ENCODE peak calls at places on chromosomes 1 and 21, in seven cellular contexts. One of them, this sample, is unnamed.

GRCh38 chr1:92211166-92211565 is 6.5 kb upstream of the C1orf146 start:
- DNase-seq in right cardiac atrium: no peak
- DNase-seq in heart right ventricle: no peak
- DNase-seq in left ventricle myocardium inferior: no peak
- DNase-seq in heart left ventricle: no peak
- DNase-seq in Karpas-422: no peak
- DNase-seq in brain microvascular endothelial cell: peak; percentile 82
- DNase-seq in this sample: no peak

GRCh38 chr1:238451781-238452310 is 561.1 kb upstream of the ZP4 start:
- DNase-seq in left ventricle myocardium inferior: no peak
- DNase-seq in right cardiac atrium: no peak
- DNase-seq in Karpas-422: no peak
- DNase-seq in brain microvascular endothelial cell: no peak
- DNase-seq in heart left ventricle: no peak
- DNase-seq in heart right ventricle: no peak
- DNase-seq in this sample: no peak

GRCh38 chr1:162284206-162284955 is 92.3 kb downstream of the SPATA46 start:
- DNase-seq in heart left ventricle: no peak
- DNase-seq in right cardiac atrium: no peak
- DNase-seq in Karpas-422: no peak
- DNase-seq in brain microvascular endothelial cell: no peak
- DNase-seq in left ventricle myocardium inferior: no peak
- DNase-seq in heart right ventricle: no peak
- DNase-seq in this sample: no peak

GRCh38 chr1:30868833-30869435 is 39.6 kb downstream of the SDC3 start:
- DNase-seq in left ventricle myocardium inferior: no peak
- DNase-seq in brain microvascular endothelial cell: no peak
- DNase-seq in heart right ventricle: no peak
- DNase-seq in heart left ventricle: no peak
- DNase-seq in Karpas-422: no peak
- DNase-seq in right cardiac atrium: peak; percentile 5
- DNase-seq in this sample: no peak

GRCh38 chr21:28431022-28431421 is 561.7 kb downstream of the LTN1 start:
- DNase-seq in right cardiac atrium: no peak
- DNase-seq in brain microvascular endothelial cell: peak; percentile 42
- DNase-seq in Karpas-422: no peak
- DNase-seq in heart left ventricle: no peak
- DNase-seq in heart right ventricle: no peak
- DNase-seq in left ventricle myocardium inferior: no peak
- DNase-seq in this sample: no peak

GRCh38 chr1:234272656-234273312 is 100.5 kb upstream of the COA6 start:
- DNase-seq in heart left ventricle: no peak
- DNase-seq in heart right ventricle: no peak
- DNase-seq in Karpas-422: no peak
- DNase-seq in left ventricle myocardium inferior: no peak
- DNase-seq in right cardiac atrium: no peak
- DNase-seq in brain microvascular endothelial cell: no peak
- DNase-seq in this sample: no peak

GRCh38 chr1:94734963-94735899 is 84.9 kb upstream of the SLC44A3 start:
- DNase-seq in heart right ventricle: peak; percentile 29
- DNase-seq in brain microvascular endothelial cell: peak; percentile 88
- DNase-seq in right cardiac atrium: peak; percentile 57
- DNase-seq in heart left ventricle: peak; percentile 28
- DNase-seq in Karpas-422: no peak
- DNase-seq in left ventricle myocardium inferior: peak; percentile 41
- DNase-seq in this sample: no peak

GRCh38 chr1:8866173-8866791 is 12.2 kb downstream of the ENO1 start:
- DNase-seq in brain microvascular endothelial cell: no peak
- DNase-seq in right cardiac atrium: no peak
- DNase-seq in left ventricle myocardium inferior: no peak
- DNase-seq in heart right ventricle: no peak
- DNase-seq in heart left ventricle: no peak
- DNase-seq in Karpas-422: no peak
- DNase-seq in this sample: no peak

GRCh38 chr1:155379877-155380192 is 59.1 kb downstream of the RUSC1 start:
- DNase-seq in Karpas-422: no peak
- DNase-seq in brain microvascular endothelial cell: no peak
- DNase-seq in heart right ventricle: no peak
- DNase-seq in right cardiac atrium: no peak
- DNase-seq in heart left ventricle: no peak
- DNase-seq in left ventricle myocardium inferior: no peak
- DNase-seq in this sample: no peak

GRCh38 chr1:9066945-9067807 is 2.3 kb downstream of the SLC2A5 start:
- DNase-seq in left ventricle myocardium inferior: peak; percentile 68
- DNase-seq in right cardiac atrium: peak; percentile 80
- DNase-seq in heart left ventricle: peak; percentile 75
- DNase-seq in heart right ventricle: peak; percentile 52
- DNase-seq in brain microvascular endothelial cell: peak; percentile 90
- DNase-seq in Karpas-422: no peak
- DNase-seq in this sample: peak; percentile 80

GRCh38 chr1:172790245-172790644 is 131.3 kb downstream of the FASLG start:
- DNase-seq in heart left ventricle: no peak
- DNase-seq in left ventricle myocardium inferior: no peak
- DNase-seq in right cardiac atrium: no peak
- DNase-seq in brain microvascular endothelial cell: no peak
- DNase-seq in Karpas-422: no peak
- DNase-seq in heart right ventricle: no peak
- DNase-seq in this sample: no peak

GRCh38 chr1:230326971-230327891 is 98.9 kb downstream of the PGBD5 start:
- DNase-seq in brain microvascular endothelial cell: no peak
- DNase-seq in right cardiac atrium: no peak
- DNase-seq in heart right ventricle: no peak
- DNase-seq in heart left ventricle: no peak
- DNase-seq in left ventricle myocardium inferior: no peak
- DNase-seq in Karpas-422: no peak
- DNase-seq in this sample: peak; percentile 66

GRCh38 chr1:77143529-77144121 is 75.6 kb downstream of the PIGK start:
- DNase-seq in left ventricle myocardium inferior: no peak
- DNase-seq in heart left ventricle: no peak
- DNase-seq in right cardiac atrium: no peak
- DNase-seq in brain microvascular endothelial cell: no peak
- DNase-seq in Karpas-422: peak; percentile 55
- DNase-seq in heart right ventricle: no peak
- DNase-seq in this sample: no peak

GRCh38 chr1:185565314-185565713 is 168.9 kb upstream of the HMCN1 start:
- DNase-seq in heart right ventricle: no peak
- DNase-seq in heart left ventricle: peak; percentile 23
- DNase-seq in brain microvascular endothelial cell: peak; percentile 80
- DNase-seq in right cardiac atrium: no peak
- DNase-seq in Karpas-422: no peak
- DNase-seq in left ventricle myocardium inferior: no peak
- DNase-seq in this sample: no peak

GRCh38 chr1:37622131-37622530 is 12.6 kb downstream of the RSPO1 start:
- DNase-seq in right cardiac atrium: no peak
- DNase-seq in brain microvascular endothelial cell: no peak
- DNase-seq in left ventricle myocardium inferior: no peak
- DNase-seq in heart left ventricle: no peak
- DNase-seq in Karpas-422: no peak
- DNase-seq in heart right ventricle: no peak
- DNase-seq in this sample: no peak

GRCh38 chr21:18334066-18334465 is 69.5 kb downstream of the TMPRSS15 start:
- DNase-seq in heart right ventricle: no peak
- DNase-seq in brain microvascular endothelial cell: no peak
- DNase-seq in left ventricle myocardium inferior: no peak
- DNase-seq in right cardiac atrium: no peak
- DNase-seq in Karpas-422: no peak
- DNase-seq in heart left ventricle: no peak
- DNase-seq in this sample: no peak

GRCh38 chr1:219660666-219661463 is 48.0 kb upstream of the ZC3H11B start:
- DNase-seq in brain microvascular endothelial cell: peak; percentile 94
- DNase-seq in heart left ventricle: peak; percentile 87
- DNase-seq in right cardiac atrium: peak; percentile 91
- DNase-seq in Karpas-422: peak; percentile 89
- DNase-seq in left ventricle myocardium inferior: peak; percentile 91
- DNase-seq in heart right ventricle: peak; percentile 90
- DNase-seq in this sample: peak; percentile 96

GRCh38 chr1:12549460-12550349 is 68.3 kb downstream of the DHRS3 start:
- DNase-seq in Karpas-422: no peak
- DNase-seq in left ventricle myocardium inferior: peak; percentile 68
- DNase-seq in brain microvascular endothelial cell: peak; percentile 99
- DNase-seq in heart right ventricle: peak; percentile 62
- DNase-seq in right cardiac atrium: peak; percentile 76
- DNase-seq in heart left ventricle: peak; percentile 69
- DNase-seq in this sample: peak; percentile 90

GRCh38 chr1:150366416-150367296 is 2.7 kb downstream of the RPRD2 start:
- DNase-seq in brain microvascular endothelial cell: no peak
- DNase-seq in Karpas-422: peak; percentile 73
- DNase-seq in heart left ventricle: no peak
- DNase-seq in heart right ventricle: no peak
- DNase-seq in left ventricle myocardium inferior: no peak
- DNase-seq in right cardiac atrium: no peak
- DNase-seq in this sample: no peak

GRCh38 chr1:167500283-167500860 is 18.0 kb downstream of the CD247 start:
- DNase-seq in heart left ventricle: no peak
- DNase-seq in brain microvascular endothelial cell: no peak
- DNase-seq in right cardiac atrium: no peak
- DNase-seq in heart right ventricle: no peak
- DNase-seq in left ventricle myocardium inferior: no peak
- DNase-seq in Karpas-422: peak; percentile 87
- DNase-seq in this sample: no peak

GRCh38 chr1:216076751-216077150 is 346.5 kb downstream of the USH2A start:
- DNase-seq in Karpas-422: no peak
- DNase-seq in heart right ventricle: no peak
- DNase-seq in brain microvascular endothelial cell: no peak
- DNase-seq in heart left ventricle: no peak
- DNase-seq in right cardiac atrium: no peak
- DNase-seq in left ventricle myocardium inferior: no peak
- DNase-seq in this sample: no peak

GRCh38 chr1:240190881-240191385 is 99.2 kb downstream of the FMN2 start:
- DNase-seq in Karpas-422: peak; percentile 61
- DNase-seq in heart left ventricle: no peak
- DNase-seq in heart right ventricle: no peak
- DNase-seq in left ventricle myocardium inferior: no peak
- DNase-seq in right cardiac atrium: no peak
- DNase-seq in brain microvascular endothelial cell: peak; percentile 92
- DNase-seq in this sample: no peak

GRCh38 chr1:207486210-207486609 is 9.7 kb upstream of the CR1 start:
- DNase-seq in left ventricle myocardium inferior: no peak
- DNase-seq in brain microvascular endothelial cell: no peak
- DNase-seq in right cardiac atrium: no peak
- DNase-seq in heart left ventricle: no peak
- DNase-seq in heart right ventricle: no peak
- DNase-seq in Karpas-422: no peak
- DNase-seq in this sample: no peak

GRCh38 chr21:45547211-45547900 is 5.1 kb upstream of the SLC19A1 start:
- DNase-seq in heart right ventricle: no peak
- DNase-seq in Karpas-422: no peak
- DNase-seq in heart left ventricle: no peak
- DNase-seq in left ventricle myocardium inferior: no peak
- DNase-seq in right cardiac atrium: no peak
- DNase-seq in brain microvascular endothelial cell: no peak
- DNase-seq in this sample: no peak

GRCh38 chr1:230894032-230894431 is 25.7 kb upstream of the C1orf198 start:
- DNase-seq in left ventricle myocardium inferior: no peak
- DNase-seq in brain microvascular endothelial cell: no peak
- DNase-seq in heart left ventricle: no peak
- DNase-seq in right cardiac atrium: no peak
- DNase-seq in Karpas-422: no peak
- DNase-seq in heart right ventricle: no peak
- DNase-seq in this sample: no peak

GRCh38 chr21:43198376-43198775 is 29.6 kb downstream of the CRYAA start:
- DNase-seq in brain microvascular endothelial cell: no peak
- DNase-seq in right cardiac atrium: no peak
- DNase-seq in Karpas-422: no peak
- DNase-seq in left ventricle myocardium inferior: no peak
- DNase-seq in heart right ventricle: no peak
- DNase-seq in heart left ventricle: no peak
- DNase-seq in this sample: no peak

GRCh38 chr1:3454811-3455618 is 550 bp downstream of the ARHGEF16 start:
- DNase-seq in Karpas-422: no peak
- DNase-seq in brain microvascular endothelial cell: no peak
- DNase-seq in heart right ventricle: peak; percentile 63
- DNase-seq in right cardiac atrium: peak; percentile 53
- DNase-seq in left ventricle myocardium inferior: peak; percentile 46
- DNase-seq in heart left ventricle: peak; percentile 66
- DNase-seq in this sample: no peak
- H3K4me3 ChIP-seq in Karpas-422: no peak overlapping the region
- H3K4me3 ChIP-seq in brain microvascular endothelial cell: no peak overlapping the region
- H3K4me3 ChIP-seq in heart right ventricle: peak overlapping the region; percentile 44
- H3K4me3 ChIP-seq in right cardiac atrium: peak overlapping the region; percentile 70
- H3K4me3 ChIP-seq in left ventricle myocardium inferior: peak overlapping the region; percentile 72
- H3K4me3 ChIP-seq in heart left ventricle: peak overlapping the region; percentile 66
- H3K4me3 ChIP-seq in this sample: no peak overlapping the region

DNA sequence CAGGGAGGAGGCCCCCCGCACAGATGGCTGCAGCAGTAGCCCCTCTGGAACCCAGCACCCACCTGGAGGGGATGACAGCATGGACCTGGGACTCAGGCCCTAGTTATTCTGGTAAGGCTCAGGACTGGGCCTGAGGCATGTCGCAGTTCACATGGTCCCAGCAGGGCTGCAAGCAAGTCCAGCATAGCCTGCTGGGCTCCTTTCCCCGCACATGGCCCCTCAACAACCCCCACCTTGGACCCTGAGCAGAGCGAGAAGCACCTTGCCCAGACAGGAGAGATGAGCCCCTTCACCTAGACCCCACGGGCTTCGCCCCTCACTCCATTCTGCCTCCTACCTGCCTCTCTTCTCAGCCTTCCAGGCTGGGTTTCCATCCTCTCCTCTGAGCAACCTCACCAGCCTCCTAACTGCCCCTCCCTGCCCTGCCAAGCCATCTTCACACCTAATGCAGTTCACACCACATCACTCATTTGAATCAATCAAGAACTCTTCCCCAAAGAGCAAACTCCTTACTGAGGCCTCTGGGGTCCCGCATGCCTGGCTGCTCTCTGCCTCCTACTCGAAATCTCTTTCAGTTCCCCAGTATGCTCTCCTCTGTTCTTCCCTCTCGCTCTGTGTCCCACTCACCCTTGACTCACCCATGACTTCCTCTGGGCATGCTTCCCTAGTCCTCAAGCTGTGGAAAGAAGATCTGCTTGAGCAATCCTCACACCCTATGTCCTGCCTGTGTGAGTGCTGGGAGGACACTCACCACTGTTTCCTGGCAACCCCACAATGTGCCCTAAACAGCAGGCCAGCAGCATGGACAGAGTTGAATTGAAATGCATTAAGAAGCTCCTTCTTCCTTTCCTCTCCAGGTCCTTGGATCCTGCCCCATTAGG is 9.4 kb upstream of the THEMIS2 start:
- DNase-seq in heart left ventricle: peak; percentile 57
- DNase-seq in left ventricle myocardium inferior: peak; percentile 49
- DNase-seq in Karpas-422: peak; percentile 73
- DNase-seq in heart right ventricle: no peak
- DNase-seq in brain microvascular endothelial cell: peak; percentile 97
- DNase-seq in right cardiac atrium: peak; percentile 68
- DNase-seq in this sample: peak; percentile 86
- H3K4me3 ChIP-seq in heart left ventricle: no peak overlapping the region
- H3K4me3 ChIP-seq in left ventricle myocardium inferior: no peak overlapping the region
- H3K4me3 ChIP-seq in Karpas-422: no peak overlapping the region
- H3K4me3 ChIP-seq in heart right ventricle: no peak overlapping the region
- H3K4me3 ChIP-seq in brain microvascular endothelial cell: no peak overlapping the region
- H3K4me3 ChIP-seq in right cardiac atrium: no peak overlapping the region
- H3K4me3 ChIP-seq in this sample: no peak overlapping the region

GRCh38 chr1:31955917-31956736 is 18.0 kb upstream of the PTP4A2 start:
- DNase-seq in left ventricle myocardium inferior: peak; percentile 61
- DNase-seq in heart right ventricle: peak; percentile 54
- DNase-seq in right cardiac atrium: peak; percentile 85
- DNase-seq in Karpas-422: no peak
- DNase-seq in brain microvascular endothelial cell: peak; percentile 100
- DNase-seq in heart left ventricle: peak; percentile 75
- DNase-seq in this sample: peak; percentile 91
- H3K4me3 ChIP-seq in left ventricle myocardium inferior: no peak overlapping the region
- H3K4me3 ChIP-seq in heart right ventricle: no peak overlapping the region
- H3K4me3 ChIP-seq in right cardiac atrium: no peak overlapping the region
- H3K4me3 ChIP-seq in Karpas-422: no peak overlapping the region
- H3K4me3 ChIP-seq in brain microvascular endothelial cell: no peak overlapping the region
- H3K4me3 ChIP-seq in heart left ventricle: no peak overlapping the region
- H3K4me3 ChIP-seq in this sample: no peak overlapping the region

GRCh38 chr1:84168783-84169182 is 24.7 kb downstream of the PRKACB start:
- DNase-seq in heart left ventricle: no peak
- DNase-seq in left ventricle myocardium inferior: no peak
- DNase-seq in Karpas-422: no peak
- DNase-seq in heart right ventricle: no peak
- DNase-seq in right cardiac atrium: no peak
- DNase-seq in brain microvascular endothelial cell: no peak
- DNase-seq in this sample: no peak
- H3K4me3 ChIP-seq in heart left ventricle: no peak overlapping the region
- H3K4me3 ChIP-seq in left ventricle myocardium inferior: no peak overlapping the region
- H3K4me3 ChIP-seq in Karpas-422: no peak overlapping the region
- H3K4me3 ChIP-seq in heart right ventricle: no peak overlapping the region
- H3K4me3 ChIP-seq in right cardiac atrium: no peak overlapping the region
- H3K4me3 ChIP-seq in brain microvascular endothelial cell: no peak overlapping the region
- H3K4me3 ChIP-seq in this sample: no peak overlapping the region